ENCODE peak calls at places on chromosomes 3 and 15, in seven cellular contexts. One of them, this sample, is unnamed.

GRCh38 chr3:66478923-66479322 is 21.9 kb downstream of the LRIG1 start:
- DNase-seq in heart left ventricle: no peak
- DNase-seq in suprapubic skin: no peak
- DNase-seq in IMR-90: no peak
- DNase-seq in endothelial cell of umbilical vein: no peak
- DNase-seq in ovary: no peak
- DNase-seq in lower leg skin: no peak
- DNase-seq in this sample: no peak

GRCh38 chr15:38129531-38130199 is 123.0 kb upstream of the SPRED1 start:
- DNase-seq in lower leg skin: peak
- DNase-seq in ovary: peak
- DNase-seq in IMR-90: peak
- DNase-seq in endothelial cell of umbilical vein: peak
- DNase-seq in suprapubic skin: peak
- DNase-seq in heart left ventricle: peak
- DNase-seq in this sample: no peak

GRCh38 chr3:15903164-15903563 is 105.4 kb upstream of the ANKRD28 start:
- DNase-seq in IMR-90: peak
- DNase-seq in lower leg skin: no peak
- DNase-seq in endothelial cell of umbilical vein: no peak
- DNase-seq in heart left ventricle: peak
- DNase-seq in suprapubic skin: no peak
- DNase-seq in ovary: peak
- DNase-seq in this sample: no peak

GRCh38 chr3:170476291-170476690 is 57.6 kb downstream of the CLDN11 start:
- DNase-seq in endothelial cell of umbilical vein: peak
- DNase-seq in ovary: no peak
- DNase-seq in IMR-90: peak
- DNase-seq in heart left ventricle: no peak
- DNase-seq in lower leg skin: no peak
- DNase-seq in suprapubic skin: no peak
- DNase-seq in this sample: no peak

GRCh38 chr15:77112819-77113569 is 42.1 kb upstream of the TSPAN3 start:
- DNase-seq in suprapubic skin: no peak
- DNase-seq in IMR-90: no peak
- DNase-seq in lower leg skin: peak
- DNase-seq in heart left ventricle: no peak
- DNase-seq in ovary: no peak
- DNase-seq in endothelial cell of umbilical vein: no peak
- DNase-seq in this sample: no peak

GRCh38 chr3:50714953-50715352 is 40.2 kb downstream of the DOCK3 start:
- DNase-seq in lower leg skin: no peak
- DNase-seq in heart left ventricle: no peak
- DNase-seq in ovary: no peak
- DNase-seq in endothelial cell of umbilical vein: no peak
- DNase-seq in IMR-90: no peak
- DNase-seq in suprapubic skin: no peak
- DNase-seq in this sample: no peak

GRCh38 chr3:101888653-101889052 is 39.3 kb downstream of the NFKBIZ start:
- DNase-seq in endothelial cell of umbilical vein: no peak
- DNase-seq in heart left ventricle: no peak
- DNase-seq in lower leg skin: no peak
- DNase-seq in IMR-90: no peak
- DNase-seq in ovary: no peak
- DNase-seq in suprapubic skin: no peak
- DNase-seq in this sample: no peak

GRCh38 chr3:60268123-60268522 is 983.1 kb downstream of the FHIT start:
- DNase-seq in heart left ventricle: no peak
- DNase-seq in endothelial cell of umbilical vein: no peak
- DNase-seq in IMR-90: no peak
- DNase-seq in ovary: no peak
- DNase-seq in lower leg skin: no peak
- DNase-seq in suprapubic skin: no peak
- DNase-seq in this sample: no peak

GRCh38 chr15:25863067-25863967 is at the start of gene ATP10A:
- DNase-seq in heart left ventricle: no peak
- DNase-seq in IMR-90: peak
- DNase-seq in ovary: peak
- DNase-seq in endothelial cell of umbilical vein: no peak
- DNase-seq in suprapubic skin: no peak
- DNase-seq in lower leg skin: no peak
- DNase-seq in this sample: no peak

GRCh38 chr3:72628065-72628464 is 220.2 kb downstream of the SHQ1 start:
- DNase-seq in endothelial cell of umbilical vein: no peak
- DNase-seq in IMR-90: no peak
- DNase-seq in lower leg skin: peak
- DNase-seq in heart left ventricle: no peak
- DNase-seq in suprapubic skin: no peak
- DNase-seq in ovary: no peak
- DNase-seq in this sample: no peak

GRCh38 chr15:27670481-27670880 is 428.6 kb downstream of the OCA2 start:
- DNase-seq in IMR-90: no peak
- DNase-seq in heart left ventricle: no peak
- DNase-seq in ovary: no peak
- DNase-seq in lower leg skin: peak
- DNase-seq in suprapubic skin: no peak
- DNase-seq in endothelial cell of umbilical vein: no peak
- DNase-seq in this sample: no peak

GRCh38 chr15:84981711-84982300 is at the start of gene PDE8A:
- DNase-seq in ovary: peak
- DNase-seq in endothelial cell of umbilical vein: peak
- DNase-seq in lower leg skin: peak
- DNase-seq in IMR-90: peak
- DNase-seq in heart left ventricle: peak
- DNase-seq in suprapubic skin: peak
- DNase-seq in this sample: peak

GRCh38 chr15:51038258-51039042 is 56.3 kb downstream of the TNFAIP8L3 start:
- DNase-seq in ovary: no peak
- DNase-seq in lower leg skin: no peak
- DNase-seq in heart left ventricle: no peak
- DNase-seq in IMR-90: no peak
- DNase-seq in suprapubic skin: no peak
- DNase-seq in endothelial cell of umbilical vein: no peak
- DNase-seq in this sample: no peak

GRCh38 chr3:154356009-154356408 is 31.7 kb upstream of the DHX36 start:
- DNase-seq in suprapubic skin: no peak
- DNase-seq in endothelial cell of umbilical vein: no peak
- DNase-seq in heart left ventricle: no peak
- DNase-seq in lower leg skin: no peak
- DNase-seq in IMR-90: no peak
- DNase-seq in ovary: no peak
- DNase-seq in this sample: no peak

GRCh38 chr3:197354195-197355059 is 56.0 kb upstream of the DLG1 start:
- DNase-seq in heart left ventricle: peak
- DNase-seq in lower leg skin: no peak
- DNase-seq in suprapubic skin: no peak
- DNase-seq in endothelial cell of umbilical vein: no peak
- DNase-seq in IMR-90: peak
- DNase-seq in ovary: peak
- DNase-seq in this sample: no peak

GRCh38 chr15:95368211-95368610 is 962.3 kb upstream of the NR2F2 start:
- DNase-seq in ovary: no peak
- DNase-seq in IMR-90: no peak
- DNase-seq in lower leg skin: no peak
- DNase-seq in endothelial cell of umbilical vein: peak
- DNase-seq in heart left ventricle: no peak
- DNase-seq in suprapubic skin: no peak
- DNase-seq in this sample: no peak

GRCh38 chr3:1533763-1534162 is 440.9 kb downstream of the CNTN6 start:
- DNase-seq in suprapubic skin: no peak
- DNase-seq in heart left ventricle: no peak
- DNase-seq in ovary: no peak
- DNase-seq in lower leg skin: no peak
- DNase-seq in IMR-90: no peak
- DNase-seq in endothelial cell of umbilical vein: no peak
- DNase-seq in this sample: no peak

GRCh38 chr3:148036331-148036881 is 627.2 kb downstream of the ZIC1 start:
- DNase-seq in ovary: no peak
- DNase-seq in suprapubic skin: no peak
- DNase-seq in heart left ventricle: peak
- DNase-seq in IMR-90: peak
- DNase-seq in endothelial cell of umbilical vein: peak
- DNase-seq in lower leg skin: no peak
- DNase-seq in this sample: no peak

GRCh38 chr15:60389261-60390077 is 8.3 kb downstream of the ANXA2 start:
- DNase-seq in ovary: no peak
- DNase-seq in lower leg skin: no peak
- DNase-seq in suprapubic skin: no peak
- DNase-seq in heart left ventricle: no peak
- DNase-seq in IMR-90: no peak
- DNase-seq in endothelial cell of umbilical vein: no peak
- DNase-seq in this sample: no peak

GRCh38 chr3:385151-385550 is 188.6 kb downstream of the CHL1 start:
- DNase-seq in ovary: no peak
- DNase-seq in endothelial cell of umbilical vein: no peak
- DNase-seq in lower leg skin: no peak
- DNase-seq in heart left ventricle: no peak
- DNase-seq in IMR-90: peak
- DNase-seq in suprapubic skin: no peak
- DNase-seq in this sample: no peak

GRCh38 chr3:75341324-75342067 is 322.6 kb upstream of the FRG2C start:
- DNase-seq in lower leg skin: peak
- DNase-seq in heart left ventricle: no peak
- DNase-seq in IMR-90: no peak
- DNase-seq in ovary: no peak
- DNase-seq in suprapubic skin: no peak
- DNase-seq in endothelial cell of umbilical vein: no peak
- DNase-seq in this sample: no peak

GRCh38 chr3:4898454-4899313 is 80.6 kb upstream of the BHLHE40 start:
- DNase-seq in ovary: no peak
- DNase-seq in endothelial cell of umbilical vein: no peak
- DNase-seq in IMR-90: peak
- DNase-seq in suprapubic skin: no peak
- DNase-seq in lower leg skin: no peak
- DNase-seq in heart left ventricle: no peak
- DNase-seq in this sample: no peak

GRCh38 chr15:87633471-87633870 is 623.1 kb downstream of the NTRK3 start:
- DNase-seq in lower leg skin: no peak
- DNase-seq in endothelial cell of umbilical vein: no peak
- DNase-seq in ovary: no peak
- DNase-seq in heart left ventricle: no peak
- DNase-seq in IMR-90: no peak
- DNase-seq in suprapubic skin: no peak
- DNase-seq in this sample: no peak

GRCh38 chr3:43162573-43163084 is 56.8 kb upstream of the POMGNT2 start:
- DNase-seq in lower leg skin: no peak
- DNase-seq in suprapubic skin: no peak
- DNase-seq in endothelial cell of umbilical vein: peak
- DNase-seq in ovary: no peak
- DNase-seq in heart left ventricle: no peak
- DNase-seq in IMR-90: no peak
- DNase-seq in this sample: no peak

GRCh38 chr15:67267440-67267839 is 12.9 kb downstream of the IQCH start:
- DNase-seq in endothelial cell of umbilical vein: no peak
- DNase-seq in lower leg skin: no peak
- DNase-seq in heart left ventricle: no peak
- DNase-seq in ovary: no peak
- DNase-seq in IMR-90: no peak
- DNase-seq in suprapubic skin: no peak
- DNase-seq in this sample: no peak

GRCh38 chr3:117630885-117631284 is 921.3 kb downstream of the TUSC7 start:
- DNase-seq in lower leg skin: no peak
- DNase-seq in endothelial cell of umbilical vein: no peak
- DNase-seq in IMR-90: peak
- DNase-seq in ovary: no peak
- DNase-seq in suprapubic skin: no peak
- DNase-seq in heart left ventricle: no peak
- DNase-seq in this sample: no peak

GRCh38 chr15:78933187-78934062 is 11.4 kb downstream of the CTSH start:
- DNase-seq in IMR-90: no peak
- DNase-seq in heart left ventricle: no peak
- DNase-seq in suprapubic skin: no peak
- DNase-seq in ovary: no peak
- DNase-seq in endothelial cell of umbilical vein: no peak
- DNase-seq in lower leg skin: no peak
- DNase-seq in this sample: no peak
- TF ChIP-seq POLR2A in IMR-90: no peak
- TF ChIP-seq POLR2A in heart left ventricle: no peak
- TF ChIP-seq POLR2A in suprapubic skin: no peak
- TF ChIP-seq POLR2A in ovary: no peak
- TF ChIP-seq POLR2A in endothelial cell of umbilical vein: no peak
- TF ChIP-seq POLR2A in lower leg skin: no peak
- TF ChIP-seq POLR2A in this sample: no peak

DNA sequence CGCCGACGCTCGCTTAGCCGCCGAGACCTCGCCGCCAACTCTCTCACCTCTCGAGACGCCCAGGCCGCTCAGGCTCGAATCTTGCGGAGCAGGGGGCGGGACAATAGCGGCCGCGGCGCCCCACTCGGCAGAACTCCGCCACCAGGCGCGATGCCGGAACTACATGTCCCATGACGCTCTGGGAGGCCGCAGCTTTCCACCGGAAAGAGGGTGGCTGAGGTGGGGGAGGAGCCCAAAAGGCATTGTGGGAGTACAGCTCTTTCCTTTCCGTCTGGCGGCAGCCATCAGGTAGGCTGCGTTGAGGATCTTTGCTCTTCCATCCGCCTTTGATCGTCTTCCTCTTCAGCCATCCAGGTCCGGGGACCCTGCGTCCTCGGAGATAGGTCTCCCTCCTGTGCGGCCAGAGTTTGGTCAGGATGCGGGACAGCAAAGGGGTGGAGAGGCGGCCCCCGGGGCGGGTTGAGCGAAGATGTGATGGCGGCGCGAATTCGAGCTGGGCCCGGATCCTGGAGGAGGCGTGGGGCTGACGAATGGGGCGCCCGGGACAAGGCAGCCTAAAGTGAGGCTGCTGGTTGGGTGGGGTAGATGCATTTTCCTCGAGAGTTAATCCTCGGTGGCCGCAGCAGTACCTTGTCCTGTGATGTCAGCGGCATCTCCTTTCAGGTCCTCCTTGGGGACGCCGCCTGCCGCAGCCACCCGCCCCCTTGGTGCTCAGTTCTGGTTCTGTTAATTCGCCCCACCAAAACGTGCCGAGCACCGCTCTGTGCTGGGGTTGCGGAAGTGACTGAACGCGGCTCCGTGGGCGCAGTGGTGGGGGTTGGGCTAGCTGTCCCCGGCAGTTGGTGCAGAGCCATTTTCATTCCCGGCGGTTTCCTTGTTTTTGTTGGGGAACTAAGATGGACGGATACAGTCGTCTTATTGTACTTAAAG is at the start of the genes NKIRAS1 and RPL15:
- DNase-seq in ovary: peak
- DNase-seq in IMR-90: peak
- DNase-seq in heart left ventricle: peak
- DNase-seq in endothelial cell of umbilical vein: peak
- DNase-seq in suprapubic skin: peak
- DNase-seq in lower leg skin: peak
- DNase-seq in this sample: peak
- TF ChIP-seq POLR2A in ovary: peak
- TF ChIP-seq POLR2A in IMR-90: peak
- TF ChIP-seq POLR2A in heart left ventricle: peak
- TF ChIP-seq POLR2A in endothelial cell of umbilical vein: peak
- TF ChIP-seq POLR2A in suprapubic skin: peak
- TF ChIP-seq POLR2A in lower leg skin: no peak
- TF ChIP-seq POLR2A in this sample: peak

GRCh38 chr3:119579366-119580147 is at the start of gene ADPRH:
- DNase-seq in lower leg skin: peak
- DNase-seq in ovary: peak
- DNase-seq in endothelial cell of umbilical vein: peak
- DNase-seq in heart left ventricle: peak
- DNase-seq in suprapubic skin: peak
- DNase-seq in IMR-90: peak
- DNase-seq in this sample: peak
- TF ChIP-seq POLR2A in lower leg skin: no peak
- TF ChIP-seq POLR2A in ovary: no peak
- TF ChIP-seq POLR2A in endothelial cell of umbilical vein: no peak
- TF ChIP-seq POLR2A in heart left ventricle: peak
- TF ChIP-seq POLR2A in suprapubic skin: peak
- TF ChIP-seq POLR2A in IMR-90: no peak
- TF ChIP-seq POLR2A in this sample: no peak

GRCh38 chr3:179323197-179323901 is 518 bp downstream of the ZNF639 start:
- DNase-seq in lower leg skin: peak
- DNase-seq in ovary: peak
- DNase-seq in suprapubic skin: peak
- DNase-seq in heart left ventricle: peak
- DNase-seq in endothelial cell of umbilical vein: peak
- DNase-seq in IMR-90: peak
- DNase-seq in this sample: peak
- TF ChIP-seq POLR2A in lower leg skin: no peak
- TF ChIP-seq POLR2A in ovary: no peak
- TF ChIP-seq POLR2A in suprapubic skin: no peak
- TF ChIP-seq POLR2A in heart left ventricle: peak
- TF ChIP-seq POLR2A in endothelial cell of umbilical vein: peak
- TF ChIP-seq POLR2A in IMR-90: peak
- TF ChIP-seq POLR2A in this sample: no peak

This sample was measured in erythroblast.